ENCODE peak calls at places on chromosomes 12 and 14, in five cellular contexts. Q, U, X, V and T are unnamed samples.

GRCh38 chr12:124993568-124994434 is at the start of gene BRI3BP:
- DNase-seq in Q (peak; percentile 82), U (peak; percentile 16), X (peak; percentile 67), V (peak; percentile 83), T (no peak)

GRCh38 chr12:59736359-59736758 is 140.5 kb downstream of the SLC16A7 start:
- DNase-seq in Q (no peak), U (no peak), X (no peak), V (no peak), T (no peak)

GRCh38 chr14:68655961-68656360 is 136.9 kb downstream of the ZFP36L1 start:
- DNase-seq in Q (no peak), U (no peak), X (peak; percentile 46), V (no peak), T (no peak)

GRCh38 chr12:76206039-76206676 is 121.7 kb upstream of the NAP1L1 start:
- DNase-seq in Q (no peak), U (no peak), X (no peak), V (no peak), T (no peak)

GRCh38 chr12:54257332-54257731 is 22.6 kb downstream of the CBX5 start:
- DNase-seq in Q (no peak), U (no peak), X (no peak), V (no peak), T (no peak)

GRCh38 chr12:124289634-124290600 is 5.0 kb upstream of the RFLNA start:
- DNase-seq in Q (no peak), U (no peak), X (no peak), V (no peak), T (no peak)

GRCh38 chr14:101508948-101509729 is 52.2 kb upstream of the DIO3 start:
- DNase-seq in Q (no peak), U (no peak), X (no peak), V (peak; percentile 0), T (no peak)

GRCh38 chr14:68922886-68923285 is 56.2 kb downstream of the ACTN1 start:
- DNase-seq in Q (no peak), U (no peak), X (no peak), V (no peak), T (no peak)

GRCh38 chr12:104351023-104351983 is 47.8 kb downstream of the EID3 start:
- DNase-seq in Q (peak; percentile 88), U (no peak), X (no peak), V (no peak), T (no peak)

GRCh38 chr12:130357729-130358330 is 20.1 kb downstream of the PIWIL1 start:
- DNase-seq in Q (no peak), U (no peak), X (no peak), V (no peak), T (no peak)

GRCh38 chr12:65313704-65314317 is 35.3 kb downstream of the MSRB3 start:
- DNase-seq in Q (peak; percentile 57), U (no peak), X (peak; percentile 19), V (no peak), T (no peak)

GRCh38 chr12:118025168-118025567 is 8.7 kb downstream of the RFC5 start:
- DNase-seq in Q (no peak), U (no peak), X (no peak), V (no peak), T (no peak)

GRCh38 chr14:61530896-61531295 is 164.4 kb upstream of the HIF1A start:
- DNase-seq in Q (no peak), U (no peak), X (no peak), V (no peak), T (no peak)

GRCh38 chr12:106446429-106447092 is 89.0 kb downstream of the POLR3B start:
- DNase-seq in Q (peak; percentile 51), U (no peak), X (no peak), V (no peak), T (peak; percentile 6)

GRCh38 chr12:121980211-121980891 is 41.3 kb upstream of the BCL7A start:
- DNase-seq in Q (no peak), U (no peak), X (no peak), V (peak; percentile 40), T (no peak)

GRCh38 chr14:69715725-69716482 is 51.0 kb upstream of the SRSF5 start:
- DNase-seq in Q (peak; percentile 17), U (peak; percentile 97), X (no peak), V (peak; percentile 28), T (no peak)

GRCh38 chr12:50271724-50272247 is 11.5 kb downstream of the LIMA1 start:
- DNase-seq in Q (no peak), U (no peak), X (no peak), V (no peak), T (no peak)

GRCh38 chr12:89140580-89141236 is 211.6 kb downstream of the DUSP6 start:
- DNase-seq in Q (no peak), U (peak; percentile 60), X (no peak), V (no peak), T (no peak)

GRCh38 chr14:78417532-78417931 is 247.4 kb downstream of the NRXN3 start:
- DNase-seq in Q (no peak), U (no peak), X (no peak), V (no peak), T (no peak)

GRCh38 chr12:106044773-106045172 is 94.0 kb downstream of the NUAK1 start:
- DNase-seq in Q (no peak), U (no peak), X (peak; percentile 39), V (no peak), T (no peak)

GRCh38 chr12:67698711-67699603 is 50.4 kb downstream of the DYRK2 start:
- DNase-seq in Q (no peak), U (no peak), X (no peak), V (peak; percentile 76), T (peak; percentile 58)

GRCh38 chr12:32906407-32907165 is 10.0 kb upstream of the PKP2 start:
- DNase-seq in Q (no peak), U (no peak), X (no peak), V (peak; percentile 16), T (no peak)